ENCODE peak calls at places on chromosomes 13 and 19, in ten cellular contexts. P is left ventricle myocardium inferior, Y is OCI-LY7, E is astrocyte of the spinal cord, A is AG04450, Q is left lung, D is fibroblast of lung, B is Peyer's patch, L is H1, V is kidney. F is an unnamed sample.

GRCh38 chr19:10961073-10961762 is 388 bp downstream of the SMARCA4 start:
- DNase-seq in P (peak), B (peak), Q (no peak), E (no peak), D (peak), V (peak), L (no peak), Y (peak), A (no peak), F (peak)

GRCh38 chr13:80074143-80074752 is 266.7 kb downstream of the SPRY2 start:
- DNase-seq in L (no peak), Q (no peak), P (no peak), V (no peak), D (no peak), B (no peak), Y (no peak), A (no peak), E (no peak), F (no peak)

GRCh38 chr13:97448503-97449251 is 14.7 kb downstream of the RAP2A start:
- DNase-seq in P (no peak), E (no peak), A (no peak), Y (no peak), L (no peak), D (no peak), B (no peak), Q (no peak), V (no peak), F (no peak)

GRCh38 chr19:38993271-38993670 is 17.7 kb upstream of the FBXO17 start:
- DNase-seq in V (no peak), D (no peak), Q (no peak), A (no peak), E (no peak), Y (no peak), L (no peak), B (no peak), P (no peak), F (no peak)

GRCh38 chr13:113774177-113775107 is 15.4 kb downstream of the TMEM255B start:
- DNase-seq in Y (no peak), L (no peak), D (peak), A (no peak), E (peak), V (no peak), Q (no peak), P (no peak), B (no peak), F (no peak)

GRCh38 chr13:29474991-29475390 is 120.5 kb downstream of the SLC7A1 start:
- DNase-seq in D (peak), Q (no peak), L (no peak), E (peak), V (no peak), A (peak), Y (no peak), P (no peak), B (no peak), F (no peak)

GRCh38 chr19:40633207-40633606 is 32.0 kb downstream of the LTBP4 start:
- DNase-seq in Y (no peak), L (no peak), A (peak), E (peak), B (no peak), Q (no peak), D (peak), P (no peak), V (no peak), F (no peak)

GRCh38 chr13:78827471-78827870 is 168.5 kb upstream of the OBI1 start:
- DNase-seq in Q (no peak), E (no peak), L (no peak), Y (no peak), V (no peak), B (no peak), P (no peak), D (no peak), A (no peak), F (no peak)

GRCh38 chr13:97280478-97280877 is 58.3 kb downstream of the MBNL2 start:
- DNase-seq in A (no peak), E (no peak), P (no peak), Y (no peak), L (no peak), V (no peak), Q (no peak), D (no peak), B (no peak), F (no peak)

GRCh38 chr13:41608111-41608510 is 150.8 kb downstream of the RGCC start:
- DNase-seq in L (no peak), B (no peak), Y (no peak), V (no peak), E (no peak), Q (no peak), P (no peak), D (no peak), A (no peak), F (no peak)

GRCh38 chr19:8212916-8213315 is 3.7 kb downstream of the CERS4 start:
- DNase-seq in D (no peak), B (no peak), Q (no peak), A (no peak), P (no peak), V (no peak), L (no peak), Y (no peak), E (no peak), F (no peak)

GRCh38 chr19:8363803-8364771 is at the start of gene ANGPTL4:
- DNase-seq in A (no peak), Y (no peak), L (no peak), Q (no peak), V (peak), E (peak), D (peak), P (peak), B (peak), F (peak)

GRCh38 chr19:3336680-3337523 is 29.5 kb upstream of the NFIC start:
- DNase-seq in V (peak), A (peak), B (peak), Y (no peak), L (no peak), E (peak), D (peak), P (peak), Q (peak), F (peak)

GRCh38 chr19:39428309-39429112 is 7.2 kb downstream of the RPS16 start:
- DNase-seq in Y (no peak), Q (peak), P (peak), D (peak), L (no peak), B (peak), A (peak), V (peak), E (peak), F (peak)

GRCh38 chr19:18741566-18742121 is 49.5 kb downstream of the COMP start:
- DNase-seq in D (no peak), P (no peak), V (peak), E (no peak), L (no peak), A (no peak), B (peak), Y (no peak), Q (peak), F (peak)

GRCh38 chr19:45035755-45036154 is 3.1 kb upstream of the CLASRP start:
- DNase-seq in P (no peak), E (no peak), V (no peak), Y (no peak), A (no peak), Q (no peak), L (no peak), D (no peak), B (no peak), F (no peak)

GRCh38 chr13:25806304-25806974 is 245.4 kb downstream of the SHISA2 start:
- DNase-seq in L (no peak), A (no peak), B (no peak), V (no peak), P (no peak), D (peak), Q (no peak), E (peak), Y (no peak), F (no peak)

GRCh38 chr19:15288146-15288963 is 44.0 kb downstream of the BRD4 start:
- DNase-seq in Y (peak), L (no peak), V (peak), D (no peak), Q (no peak), E (peak), B (no peak), P (no peak), A (no peak), F (peak)

GRCh38 chr13:112168771-112169170 is 101.8 kb downstream of the SOX1 start:
- DNase-seq in D (no peak), P (no peak), L (no peak), Q (no peak), Y (no peak), A (no peak), V (no peak), B (no peak), E (no peak), F (no peak)

GRCh38 chr19:32231691-32232090 is 113.7 kb upstream of the ZNF507 start:
- DNase-seq in P (no peak), A (no peak), D (no peak), E (no peak), B (no peak), Y (no peak), Q (no peak), L (no peak), V (no peak), F (no peak)

GRCh38 chr13:98741741-98742435 is 10.6 kb downstream of the SLC15A1 start:
- DNase-seq in B (no peak), Y (no peak), L (no peak), A (no peak), E (no peak), Q (no peak), V (no peak), D (peak), P (no peak), F (no peak)

GRCh38 chr13:27177852-27178251 is 6.2 kb upstream of the USP12 start:
- DNase-seq in V (no peak), A (no peak), B (no peak), Y (no peak), P (no peak), L (no peak), E (no peak), Q (no peak), D (no peak), F (no peak)
- TF ChIP-seq CTCF in V (no peak), A (no peak), B (no peak), Y (peak), P (no peak), L (peak), E (no peak), Q (no peak), D (no peak), F (no peak)

DNA sequence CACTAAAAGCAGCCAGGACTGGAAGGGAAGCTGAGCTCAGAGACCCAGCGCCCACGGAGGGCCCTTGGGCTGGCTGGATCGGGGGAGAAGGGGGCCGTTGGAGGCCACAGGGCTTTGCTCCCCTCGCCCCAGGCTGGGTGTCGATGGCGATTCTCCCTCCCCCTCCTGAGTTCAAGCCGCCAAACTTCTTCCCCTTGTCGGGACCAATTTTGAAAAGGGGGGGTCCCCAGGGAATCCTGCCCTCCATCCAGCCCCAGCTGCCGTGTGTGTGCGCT is 61.2 kb downstream of the COLGALT1 start:
- DNase-seq in E (no peak), V (no peak), Y (no peak), B (no peak), Q (no peak), P (no peak), L (no peak), A (no peak), D (no peak), F (no peak)
- H3K4me3 ChIP-seq in E (no peak), V (no peak), Y (no peak), B (no peak), Q (no peak), P (peak), L (no peak), A (peak), D (no peak), F (no peak)

GRCh38 chr19:34676697-34677385 is at the start of gene SCGB2B2:
- DNase-seq in L (no peak), A (no peak), B (no peak), E (no peak), Q (no peak), D (no peak), P (no peak), Y (peak), V (no peak), F (no peak)

GRCh38 chr19:34675919-34676318 is 1.0 kb downstream of the SCGB2B2 start:
- DNase-seq in B (no peak), V (no peak), P (no peak), A (no peak), Y (no peak), D (no peak), E (no peak), Q (no peak), L (no peak), F (no peak)

GRCh38 chr19:34678421-34678820 is 943 bp downstream of the ZNF302 start:
- DNase-seq in B (no peak), Y (no peak), Q (no peak), V (no peak), E (no peak), L (no peak), D (no peak), A (no peak), P (no peak), F (peak)

GRCh38 chr19:34678085-34678412 is 571 bp downstream of the ZNF302 start:
- DNase-seq in A (no peak), D (no peak), P (no peak), Y (no peak), L (no peak), Q (no peak), E (no peak), B (no peak), V (no peak), F (no peak)

DNA sequence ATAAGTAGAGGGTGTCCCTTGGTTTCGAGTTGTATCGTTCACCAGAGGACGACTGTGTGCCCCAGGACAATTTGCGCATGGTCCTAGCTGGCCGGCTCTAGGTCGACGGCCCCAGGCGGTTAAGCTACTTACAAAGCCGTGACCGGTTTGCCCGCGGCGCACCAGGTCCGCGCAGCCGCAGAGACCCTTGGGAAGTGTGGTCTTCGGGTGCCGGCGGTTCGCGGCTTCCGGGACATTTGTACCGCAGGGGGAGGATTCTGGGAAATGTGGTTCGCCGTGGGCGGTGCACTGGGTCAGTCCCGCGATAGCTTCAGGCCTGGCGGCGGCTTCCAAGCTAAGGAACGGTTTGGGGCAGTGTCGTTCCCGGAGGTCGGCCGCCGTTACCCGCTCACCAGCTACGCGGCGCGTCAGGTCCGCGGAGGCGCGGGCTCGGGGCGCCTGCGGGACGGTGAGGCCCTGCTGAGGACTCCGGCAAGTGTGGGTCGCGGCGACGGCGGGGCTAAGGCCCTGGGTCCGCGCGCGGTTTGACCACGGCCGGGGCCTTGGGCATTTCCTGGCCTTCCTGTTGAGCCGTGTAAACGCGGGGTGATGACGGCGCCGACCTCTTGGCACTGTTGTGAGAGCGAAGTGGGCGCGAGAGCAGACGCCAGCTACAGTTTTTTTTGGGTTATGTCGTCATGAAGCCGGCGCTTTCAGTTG is at the start of gene ZNF302:
- DNase-seq in Y (peak), P (peak), B (peak), L (peak), E (peak), V (peak), D (peak), A (peak), Q (peak), F (peak)
- TF ChIP-seq CTCF in Y (no peak), P (no peak), B (no peak), L (no peak), E (no peak), V (no peak), D (no peak), A (no peak), Q (no peak), F (no peak)

DNA sequence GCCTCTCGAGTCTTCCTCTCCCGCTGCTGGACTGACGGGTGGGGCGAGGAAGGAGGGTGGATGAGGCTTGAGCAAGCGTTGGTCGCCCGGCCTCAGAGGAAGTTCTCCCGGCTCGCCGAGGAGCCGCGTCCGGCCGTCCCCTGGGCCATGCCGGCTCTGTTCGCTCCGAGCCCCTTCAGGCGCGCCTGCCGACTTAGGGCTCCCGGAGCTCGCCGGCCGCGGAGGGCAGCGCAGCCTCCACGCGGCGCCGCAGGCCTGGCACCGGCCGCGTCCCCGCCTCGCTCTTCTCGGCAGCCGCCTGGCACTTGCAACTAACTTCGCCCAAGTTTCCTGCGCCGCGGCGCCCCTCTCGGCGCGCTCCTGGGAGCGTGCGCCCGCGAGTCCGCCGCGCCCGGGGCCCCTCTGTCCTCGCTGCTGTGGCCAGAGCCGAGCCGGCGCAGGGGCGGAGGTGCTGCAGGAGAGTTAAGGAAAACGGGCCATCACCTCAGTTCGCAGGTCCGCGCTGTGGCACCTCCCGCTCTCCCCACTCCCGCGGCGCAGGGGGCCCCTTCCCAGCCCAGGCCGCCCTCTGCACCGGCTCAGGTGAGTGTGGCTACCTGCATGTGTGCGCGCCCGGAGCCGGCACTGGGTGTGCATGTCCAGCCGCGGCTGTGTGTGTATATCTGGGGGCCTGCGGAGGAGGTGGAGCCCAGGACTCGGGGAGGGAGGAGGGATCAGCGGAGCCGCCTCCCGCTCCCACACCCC is 639 bp upstream of the SOX21 start:
- DNase-seq in E (peak), V (peak), D (peak), A (no peak), L (no peak), B (no peak), Q (no peak), Y (no peak), P (no peak), F (peak)
- H3K4me3 ChIP-seq in E (peak), V (no peak), D (no peak), A (no peak), L (peak), B (no peak), Q (peak), Y (no peak), P (peak), F (no peak)